ENCODE peak calls at places on chromosomes 2 and 18, in nine cellular contexts. One of them, this sample, is unnamed.

GRCh38 chr2:149872638-149873037 is 285.1 kb upstream of the MMADHC start:
- DNase-seq in K562: no peak
- DNase-seq in C1 segment of cervical spinal cord: no peak
- DNase-seq in HepG2: no peak
- DNase-seq in Peyer's patch: no peak
- DNase-seq in epithelial cell of esophagus: no peak
- DNase-seq in NCI-H1694: no peak
- DNase-seq in kidney tubule cell: no peak
- DNase-seq in kidney: no peak
- DNase-seq in this sample: no peak

GRCh38 chr18:79507076-79507545 is 111.4 kb downstream of the NFATC1 start:
- DNase-seq in K562: peak
- DNase-seq in C1 segment of cervical spinal cord: peak
- DNase-seq in HepG2: no peak
- DNase-seq in Peyer's patch: peak
- DNase-seq in epithelial cell of esophagus: no peak
- DNase-seq in NCI-H1694: peak
- DNase-seq in kidney tubule cell: peak
- DNase-seq in kidney: peak
- DNase-seq in this sample: peak

GRCh38 chr18:46329736-46330246 is 225.6 kb downstream of the HAUS1 start:
- DNase-seq in K562: no peak
- DNase-seq in C1 segment of cervical spinal cord: no peak
- DNase-seq in HepG2: no peak
- DNase-seq in Peyer's patch: no peak
- DNase-seq in epithelial cell of esophagus: no peak
- DNase-seq in NCI-H1694: no peak
- DNase-seq in kidney tubule cell: no peak
- DNase-seq in kidney: no peak
- DNase-seq in this sample: no peak

GRCh38 chr2:222701709-222702108 is 30.3 kb downstream of the MOGAT1 start:
- DNase-seq in K562: no peak
- DNase-seq in C1 segment of cervical spinal cord: no peak
- DNase-seq in HepG2: no peak
- DNase-seq in Peyer's patch: no peak
- DNase-seq in epithelial cell of esophagus: no peak
- DNase-seq in NCI-H1694: no peak
- DNase-seq in kidney tubule cell: no peak
- DNase-seq in kidney: no peak
- DNase-seq in this sample: no peak

GRCh38 chr18:40355701-40356100 is 1599.3 kb upstream of the PIK3C3 start:
- DNase-seq in K562: no peak
- DNase-seq in C1 segment of cervical spinal cord: no peak
- DNase-seq in HepG2: no peak
- DNase-seq in Peyer's patch: no peak
- DNase-seq in epithelial cell of esophagus: peak
- DNase-seq in NCI-H1694: no peak
- DNase-seq in kidney tubule cell: peak
- DNase-seq in kidney: no peak
- DNase-seq in this sample: no peak

GRCh38 chr2:177478029-177478428 is 85.5 kb downstream of the AGPS start:
- DNase-seq in K562: peak
- DNase-seq in C1 segment of cervical spinal cord: no peak
- DNase-seq in HepG2: no peak
- DNase-seq in Peyer's patch: no peak
- DNase-seq in epithelial cell of esophagus: no peak
- DNase-seq in NCI-H1694: no peak
- DNase-seq in kidney tubule cell: no peak
- DNase-seq in kidney: no peak
- DNase-seq in this sample: no peak

GRCh38 chr2:171568085-171568484 is 45.8 kb downstream of the CYBRD1 start:
- DNase-seq in K562: no peak
- DNase-seq in C1 segment of cervical spinal cord: no peak
- DNase-seq in HepG2: no peak
- DNase-seq in Peyer's patch: no peak
- DNase-seq in epithelial cell of esophagus: peak
- DNase-seq in NCI-H1694: no peak
- DNase-seq in kidney tubule cell: peak
- DNase-seq in kidney: no peak
- DNase-seq in this sample: no peak

GRCh38 chr2:186503827-186504606 is 18.0 kb downstream of the ZC3H15 start:
- DNase-seq in K562: no peak
- DNase-seq in C1 segment of cervical spinal cord: no peak
- DNase-seq in HepG2: peak
- DNase-seq in Peyer's patch: no peak
- DNase-seq in epithelial cell of esophagus: peak
- DNase-seq in NCI-H1694: peak
- DNase-seq in kidney tubule cell: peak
- DNase-seq in kidney: no peak
- DNase-seq in this sample: no peak

GRCh38 chr18:21110667-21111350 is 804 bp downstream of the ROCK1 start:
- DNase-seq in K562: peak
- DNase-seq in C1 segment of cervical spinal cord: peak
- DNase-seq in HepG2: no peak
- DNase-seq in Peyer's patch: peak
- DNase-seq in epithelial cell of esophagus: peak
- DNase-seq in NCI-H1694: no peak
- DNase-seq in kidney tubule cell: peak
- DNase-seq in kidney: peak
- DNase-seq in this sample: peak

GRCh38 chr2:132538331-132538855 is 121.8 kb downstream of the GPR39 start:
- DNase-seq in K562: no peak
- DNase-seq in C1 segment of cervical spinal cord: no peak
- DNase-seq in HepG2: no peak
- DNase-seq in Peyer's patch: no peak
- DNase-seq in epithelial cell of esophagus: no peak
- DNase-seq in NCI-H1694: no peak
- DNase-seq in kidney tubule cell: no peak
- DNase-seq in kidney: no peak
- DNase-seq in this sample: no peak

GRCh38 chr18:22485808-22486244 is 68.1 kb upstream of the CTAGE1 start:
- DNase-seq in K562: no peak
- DNase-seq in C1 segment of cervical spinal cord: no peak
- DNase-seq in HepG2: no peak
- DNase-seq in Peyer's patch: no peak
- DNase-seq in epithelial cell of esophagus: peak
- DNase-seq in NCI-H1694: no peak
- DNase-seq in kidney tubule cell: peak
- DNase-seq in kidney: no peak
- DNase-seq in this sample: no peak

GRCh38 chr2:11177871-11178598 is 22.8 kb downstream of the SLC66A3 start:
- DNase-seq in K562: no peak
- DNase-seq in C1 segment of cervical spinal cord: no peak
- DNase-seq in HepG2: peak
- DNase-seq in Peyer's patch: no peak
- DNase-seq in epithelial cell of esophagus: no peak
- DNase-seq in NCI-H1694: no peak
- DNase-seq in kidney tubule cell: no peak
- DNase-seq in kidney: no peak
- DNase-seq in this sample: no peak

GRCh38 chr2:46988230-46988629 is 72.6 kb upstream of the MCFD2 start:
- DNase-seq in K562: no peak
- DNase-seq in C1 segment of cervical spinal cord: no peak
- DNase-seq in HepG2: no peak
- DNase-seq in Peyer's patch: no peak
- DNase-seq in epithelial cell of esophagus: no peak
- DNase-seq in NCI-H1694: no peak
- DNase-seq in kidney tubule cell: no peak
- DNase-seq in kidney: no peak
- DNase-seq in this sample: no peak

GRCh38 chr2:230449901-230450467 is 34.0 kb downstream of the SP100 start:
- DNase-seq in K562: no peak
- DNase-seq in C1 segment of cervical spinal cord: no peak
- DNase-seq in HepG2: no peak
- DNase-seq in Peyer's patch: no peak
- DNase-seq in epithelial cell of esophagus: no peak
- DNase-seq in NCI-H1694: no peak
- DNase-seq in kidney tubule cell: no peak
- DNase-seq in kidney: no peak
- DNase-seq in this sample: no peak